ENCODE peak calls at places on chromosome 6, in six cellular contexts. H, Q, E, M, C and G are unnamed samples.
A peak's percentile ranks its signal among the peaks of the same experiment; 100 is the strongest.

GRCh38 chr6:82906951-82907350 is 158.7 kb downstream of the UBE3D start:
- DNase-seq in C (no peak), Q (peak; percentile 14), E (no peak), H (no peak), M (no peak), G (peak; percentile 65)

GRCh38 chr6:10567256-10568041 is 46.3 kb downstream of the GCNT2 start:
- DNase-seq in E (peak; percentile 88), C (no peak), M (no peak), Q (no peak), H (peak; percentile 38), G (no peak)

GRCh38 chr6:148470606-148471299 is 128.1 kb downstream of the SASH1 start:
- DNase-seq in M (no peak), Q (no peak), C (no peak), H (no peak), E (no peak), G (no peak)

GRCh38 chr6:30515106-30515505 is 25.8 kb downstream of the HLA-E start:
- DNase-seq in M (no peak), H (no peak), E (no peak), Q (no peak), C (no peak), G (no peak)

GRCh38 chr6:37514840-37515239 is 15.1 kb upstream of the CCDC167 start:
- DNase-seq in Q (no peak), M (no peak), H (no peak), C (no peak), E (no peak), G (no peak)

GRCh38 chr6:154893927-154894326 is 101.2 kb upstream of the TIAM2 start:
- DNase-seq in M (no peak), E (no peak), C (no peak), Q (no peak), H (no peak), G (no peak)

GRCh38 chr6:166446567-166447065 is 63.9 kb upstream of the MPC1 start:
- DNase-seq in H (no peak), E (no peak), C (no peak), M (no peak), Q (no peak), G (no peak)

GRCh38 chr6:105759946-105760345 is 326.2 kb upstream of the PRDM1 start:
- DNase-seq in M (no peak), E (no peak), Q (no peak), C (no peak), H (peak; percentile 48), G (no peak)

GRCh38 chr6:169620171-169621125 is 81.4 kb downstream of the WDR27 start:
- DNase-seq in E (peak; percentile 60), M (no peak), Q (no peak), H (peak; percentile 23), C (no peak), G (no peak)

GRCh38 chr6:111625511-111626331 is 20.0 kb upstream of the TRAF3IP2 start:
- DNase-seq in M (no peak), E (no peak), C (no peak), H (no peak), Q (peak; percentile 47), G (no peak)

GRCh38 chr6:50543666-50544065 is 169.7 kb upstream of the TFAP2D start:
- DNase-seq in M (no peak), H (no peak), E (no peak), C (no peak), Q (no peak), G (no peak)

GRCh38 chr6:139778688-139779087 is 404.2 kb upstream of the CITED2 start:
- DNase-seq in Q (no peak), C (no peak), E (no peak), H (no peak), M (no peak), G (no peak)

GRCh38 chr6:8906699-8907098 is 471.4 kb upstream of the SLC35B3 start:
- DNase-seq in E (no peak), M (no peak), C (no peak), Q (no peak), H (no peak), G (no peak)

GRCh38 chr6:168650686-168651085 is 209.7 kb downstream of the SMOC2 start:
- DNase-seq in E (no peak), H (no peak), M (no peak), Q (no peak), C (no peak), G (no peak)

GRCh38 chr6:56660374-56660730 is 17.7 kb upstream of the DST start:
- DNase-seq in M (no peak), H (no peak), E (no peak), C (no peak), Q (no peak), G (no peak)

GRCh38 chr6:63348836-63349235 is 29.1 kb upstream of the LGSN start:
- DNase-seq in Q (peak; percentile 41), E (no peak), H (no peak), C (no peak), M (no peak), G (no peak)

GRCh38 chr6:108951351-108951953 is 103.2 kb downstream of the ARMC2 start:
- DNase-seq in C (no peak), E (no peak), Q (no peak), H (no peak), M (no peak), G (no peak)

GRCh38 chr6:147738089-147738488 is 229.6 kb downstream of the SAMD5 start:
- DNase-seq in H (no peak), E (no peak), M (no peak), C (no peak), Q (no peak), G (no peak)

GRCh38 chr6:81228912-81229540 is 523.5 kb downstream of the TENT5A start:
- DNase-seq in C (no peak), M (no peak), Q (no peak), H (peak; percentile 2), E (no peak), G (no peak)

GRCh38 chr6:39062014-39062740 is 13.6 kb downstream of the GLP1R start:
- DNase-seq in H (no peak), Q (no peak), C (no peak), M (no peak), E (no peak), G (no peak)

GRCh38 chr6:163491901-163492300 is 77.4 kb downstream of the QKI start:
- DNase-seq in M (no peak), H (no peak), C (no peak), E (no peak), Q (no peak), G (no peak)

GRCh38 chr6:147514831-147515230 is 6.3 kb downstream of the SAMD5 start:
- DNase-seq in C (no peak), M (no peak), H (no peak), Q (no peak), E (no peak), G (no peak)

GRCh38 chr6:144335914-144336313 is 50.8 kb downstream of the UTRN start:
- DNase-seq in E (no peak), C (no peak), Q (no peak), M (no peak), H (no peak), G (peak; percentile 38)

GRCh38 chr6:72984981-72985665 is 240.2 kb downstream of the KHDC1L start:
- DNase-seq in H (no peak), M (no peak), C (no peak), E (no peak), Q (no peak), G (peak; percentile 31)

GRCh38 chr6:31834704-31835375 is 7.3 kb downstream of the HSPA1B start:
- DNase-seq in M (no peak), Q (peak; percentile 83), H (peak; percentile 79), E (peak; percentile 77), C (peak; percentile 96), G (peak; percentile 86)

GRCh38 chr6:43444601-43445000 is 10.7 kb downstream of the DLK2 start:
- DNase-seq in H (no peak), Q (no peak), M (no peak), E (no peak), C (no peak), G (no peak)

GRCh38 chr6:158068893-158069799 is 87.5 kb downstream of the SYNJ2 start:
- DNase-seq in C (no peak), Q (peak; percentile 84), E (no peak), M (no peak), H (peak; percentile 55), G (no peak)
- TF ChIP-seq MAX in C (no peak), Q (no peak), E (no peak), M (no peak), H (peak; percentile 59), G (no peak)

GRCh38 chr6:132391391-132392291 is 9.6 kb downstream of the MOXD1 start:
- DNase-seq in C (no peak), H (no peak), Q (no peak), M (no peak), E (no peak), G (no peak)
- H3K4me3 ChIP-seq in C (no peak overlapping the region), H (no peak overlapping the region), Q (no peak overlapping the region), M (no peak overlapping the region), E (no peak overlapping the region), G (no peak overlapping the region)

GRCh38 chr6:7730003-7730402 is 4.1 kb downstream of the BMP6 start:
- DNase-seq in Q (no peak), E (no peak), H (no peak), M (no peak), C (no peak), G (no peak)

GRCh38 chr6:7731289-7731688 is 5.4 kb downstream of the BMP6 start:
- DNase-seq in E (no peak), H (no peak), Q (peak; percentile 67), C (no peak), M (no peak), G (peak; percentile 19)

GRCh38 chr6:7730411-7730810 is 4.5 kb downstream of the BMP6 start:
- DNase-seq in H (no peak), C (no peak), E (no peak), M (no peak), Q (no peak), G (peak; percentile 26)

GRCh38 chr6:7732219-7732618 is 6.3 kb downstream of the BMP6 start:
- DNase-seq in C (no peak), Q (peak; percentile 78), M (no peak), E (no peak), H (peak; percentile 31), G (peak; percentile 61)

GRCh38 chr6:7730852-7731251 is 5.0 kb downstream of the BMP6 start:
- DNase-seq in H (peak; percentile 65), Q (peak; percentile 94), M (no peak), C (no peak), E (peak; percentile 39), G (no peak)
- TF ChIP-seq MYC in H (no peak), Q (no peak), M (no peak), C (no peak), E (no peak), G (no peak)

DNA sequence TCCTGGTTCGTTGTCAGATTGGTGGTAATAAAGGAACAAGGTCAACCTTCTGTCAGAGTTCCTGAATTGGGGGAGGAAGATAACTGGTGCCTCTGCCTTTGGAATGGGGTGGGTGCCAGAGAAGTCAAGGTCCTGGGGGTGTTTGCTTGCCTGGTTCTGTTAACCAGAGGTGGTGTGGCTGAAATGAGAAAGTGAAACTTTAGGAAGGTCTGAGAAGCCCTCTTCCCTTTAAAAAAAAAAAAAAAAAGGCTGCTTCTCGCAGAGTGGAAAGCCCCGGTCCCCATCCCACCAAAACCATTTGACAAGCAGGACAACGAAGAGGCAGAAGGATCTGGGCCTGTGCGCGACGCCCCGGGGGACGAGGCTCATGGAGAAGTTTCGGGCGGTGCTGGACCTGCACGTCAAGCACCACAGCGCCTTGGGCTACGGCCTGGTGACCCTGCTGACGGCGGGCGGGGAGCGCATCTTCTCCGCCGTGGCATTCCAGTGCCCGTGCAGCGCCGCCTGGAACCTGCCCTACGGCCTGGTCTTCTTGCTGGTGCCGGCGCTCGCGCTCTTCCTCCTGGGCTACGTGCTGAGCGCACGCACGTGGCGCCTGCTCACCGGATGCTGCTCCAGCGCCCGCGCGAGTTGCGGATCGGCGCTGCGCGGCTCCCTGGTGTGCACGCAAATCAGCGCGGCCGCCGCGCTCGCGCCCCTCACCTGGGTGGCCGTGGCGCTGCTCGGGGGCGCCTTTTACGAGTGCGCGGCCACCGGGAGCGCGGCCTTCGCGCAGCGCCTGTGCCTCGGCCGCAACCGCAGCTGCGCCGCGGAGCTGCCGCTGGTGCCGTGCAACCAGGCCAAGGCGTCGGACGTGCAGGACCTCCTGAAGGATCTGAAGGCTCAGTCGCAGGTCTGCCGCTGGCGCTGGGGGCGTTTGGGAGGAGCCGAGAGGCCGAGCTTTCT is 660 bp downstream of the CALHM6 start:
- DNase-seq in Q (peak; percentile 49), C (no peak), M (no peak), E (no peak), H (no peak), G (peak; percentile 45)
- TF ChIP-seq MAX in Q (peak; percentile 72), C (no peak), M (peak; percentile 96), E (no peak), H (no peak), G (no peak)